ENCODE peak calls at places on chromosomes 3 and 15, in five cellular contexts. One of them, this sample, is unnamed.

GRCh38 chr3:115217678-115218451 is 70.8 kb upstream of the ZBTB20 start:
- DNase-seq in transverse colon: peak; percentile 52
- DNase-seq in sigmoid colon: no peak
- DNase-seq in ovary: no peak
- DNase-seq in tibial nerve: peak; percentile 22
- DNase-seq in this sample: no peak

GRCh38 chr3:68025189-68025588 is 370.8 kb upstream of the SUCLG2 start:
- DNase-seq in ovary: no peak
- DNase-seq in tibial nerve: no peak
- DNase-seq in transverse colon: no peak
- DNase-seq in sigmoid colon: no peak
- DNase-seq in this sample: no peak

GRCh38 chr3:195760345-195760983 is 39.7 kb downstream of the MUC20 start:
- DNase-seq in transverse colon: no peak
- DNase-seq in sigmoid colon: peak; percentile 87
- DNase-seq in tibial nerve: no peak
- DNase-seq in ovary: peak; percentile 70
- DNase-seq in this sample: no peak

GRCh38 chr3:115100172-115100571 is 46.9 kb downstream of the ZBTB20 start:
- DNase-seq in ovary: no peak
- DNase-seq in tibial nerve: peak; percentile 28
- DNase-seq in transverse colon: no peak
- DNase-seq in sigmoid colon: no peak
- DNase-seq in this sample: no peak

GRCh38 chr3:136120373-136121348 is 75.5 kb downstream of the MSL2 start:
- DNase-seq in ovary: no peak
- DNase-seq in transverse colon: no peak
- DNase-seq in sigmoid colon: no peak
- DNase-seq in tibial nerve: no peak
- DNase-seq in this sample: no peak

GRCh38 chr3:99475229-99475628 is 163.2 kb upstream of the COL8A1 start:
- DNase-seq in transverse colon: no peak
- DNase-seq in ovary: no peak
- DNase-seq in sigmoid colon: no peak
- DNase-seq in tibial nerve: no peak
- DNase-seq in this sample: no peak

GRCh38 chr3:191352014-191352413 is 21.7 kb upstream of the UTS2B start:
- DNase-seq in sigmoid colon: no peak
- DNase-seq in transverse colon: no peak
- DNase-seq in tibial nerve: no peak
- DNase-seq in ovary: no peak
- DNase-seq in this sample: no peak

GRCh38 chr3:16388850-16389411 is 123.9 kb downstream of the OXNAD1 start:
- DNase-seq in tibial nerve: no peak
- DNase-seq in sigmoid colon: no peak
- DNase-seq in ovary: no peak
- DNase-seq in transverse colon: no peak
- DNase-seq in this sample: no peak

GRCh38 chr3:15520804-15521572 is 518 bp downstream of the COLQ start:
- DNase-seq in tibial nerve: no peak
- DNase-seq in sigmoid colon: no peak
- DNase-seq in ovary: no peak
- DNase-seq in transverse colon: no peak
- DNase-seq in this sample: no peak

GRCh38 chr3:187987919-187988318 is 166.0 kb upstream of the LPP start:
- DNase-seq in sigmoid colon: no peak
- DNase-seq in transverse colon: no peak
- DNase-seq in ovary: no peak
- DNase-seq in tibial nerve: no peak
- DNase-seq in this sample: no peak

GRCh38 chr3:61666032-61666431 is 104.7 kb downstream of the PTPRG start:
- DNase-seq in sigmoid colon: no peak
- DNase-seq in ovary: no peak
- DNase-seq in tibial nerve: no peak
- DNase-seq in transverse colon: peak; percentile 20
- DNase-seq in this sample: no peak

GRCh38 chr15:99619712-99620111 is 53.9 kb downstream of the MEF2A start:
- DNase-seq in tibial nerve: no peak
- DNase-seq in ovary: no peak
- DNase-seq in sigmoid colon: no peak
- DNase-seq in transverse colon: no peak
- DNase-seq in this sample: no peak

GRCh38 chr15:45199136-45199810 is 11.5 kb upstream of the SHF start:
- DNase-seq in transverse colon: peak; percentile 47
- DNase-seq in ovary: no peak
- DNase-seq in tibial nerve: peak; percentile 37
- DNase-seq in sigmoid colon: no peak
- DNase-seq in this sample: no peak

GRCh38 chr3:88617283-88617682 is 467.5 kb downstream of the C3orf38 start:
- DNase-seq in sigmoid colon: no peak
- DNase-seq in transverse colon: no peak
- DNase-seq in tibial nerve: no peak
- DNase-seq in ovary: no peak
- DNase-seq in this sample: no peak

DNA sequence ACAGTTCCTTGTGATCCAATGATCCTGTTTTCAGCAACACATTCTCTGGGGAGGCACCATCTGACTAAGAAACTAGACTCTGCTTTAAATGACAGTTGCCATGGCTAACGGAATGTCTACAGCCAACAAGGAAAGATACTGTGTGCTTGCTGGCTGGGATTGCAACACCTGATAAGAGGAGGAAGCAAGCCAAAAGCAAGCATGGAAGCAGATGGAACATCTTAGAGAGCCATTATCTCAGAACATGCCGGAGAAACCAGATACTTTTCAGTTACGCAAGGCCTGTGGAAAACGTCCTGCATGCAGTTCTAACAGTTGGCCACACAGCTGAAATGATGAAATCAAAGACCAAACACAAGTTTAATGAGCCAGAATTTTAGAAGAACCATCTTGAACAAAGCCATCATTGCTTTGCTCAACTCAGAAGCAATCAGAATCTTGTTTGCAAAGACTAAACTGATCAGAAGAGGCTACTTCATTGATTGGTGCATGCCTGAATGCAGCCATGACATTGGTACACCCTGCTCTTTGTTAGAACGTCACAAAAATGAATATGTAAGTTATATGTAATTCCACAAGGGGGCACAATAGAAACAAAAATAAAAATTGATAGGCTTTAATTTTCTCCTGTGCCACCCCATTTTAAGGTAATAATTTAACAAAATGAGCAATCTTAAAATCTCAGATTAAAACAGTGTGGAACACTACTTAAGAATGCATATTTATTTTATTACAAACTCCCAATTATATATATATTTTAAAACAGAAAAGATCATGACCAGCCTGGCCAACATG is 50.8 kb downstream of the GXYLT2 start:
- DNase-seq in transverse colon: peak; percentile 28
- DNase-seq in tibial nerve: peak; percentile 83
- DNase-seq in sigmoid colon: peak; percentile 86
- DNase-seq in ovary: peak; percentile 57
- DNase-seq in this sample: peak; percentile 37
- TF ChIP-seq EP300 in transverse colon: no peak
- TF ChIP-seq EP300 in tibial nerve: no peak
- TF ChIP-seq EP300 in sigmoid colon: no peak
- TF ChIP-seq EP300 in ovary: peak; percentile 92
- TF ChIP-seq EP300 in this sample: no peak

DNA sequence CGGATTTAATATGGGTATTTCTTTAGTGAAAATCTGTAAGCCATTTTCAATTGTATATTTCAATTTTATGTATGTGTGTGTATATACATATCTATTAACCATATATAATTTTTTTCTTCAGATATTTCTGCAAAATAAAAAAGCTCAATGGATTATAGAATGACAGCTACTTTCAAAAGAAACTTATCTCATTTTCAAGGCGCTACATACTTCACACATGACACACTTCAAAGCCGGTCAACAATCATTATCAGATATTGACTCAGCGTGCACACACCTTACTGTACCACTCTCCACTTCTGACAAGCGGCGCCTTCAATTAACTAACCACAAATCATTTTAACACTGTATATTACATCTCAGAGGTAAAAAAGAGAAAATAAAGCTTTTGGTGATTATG is 39.6 kb downstream of the ATP13A3 start:
- DNase-seq in sigmoid colon: no peak
- DNase-seq in ovary: no peak
- DNase-seq in tibial nerve: no peak
- DNase-seq in transverse colon: no peak
- DNase-seq in this sample: peak; percentile 49
- TF ChIP-seq EP300 in sigmoid colon: no peak
- TF ChIP-seq EP300 in ovary: no peak
- TF ChIP-seq EP300 in tibial nerve: no peak
- TF ChIP-seq EP300 in transverse colon: no peak
- TF ChIP-seq EP300 in this sample: no peak

GRCh38 chr15:49895337-49896223 is 223.5 kb downstream of the ATP8B4 start:
- DNase-seq in ovary: no peak
- DNase-seq in sigmoid colon: no peak
- DNase-seq in transverse colon: no peak
- DNase-seq in tibial nerve: no peak
- DNase-seq in this sample: no peak

GRCh38 chr15:49898097-49898496 is 220.9 kb downstream of the ATP8B4 start:
- DNase-seq in transverse colon: no peak
- DNase-seq in sigmoid colon: no peak
- DNase-seq in tibial nerve: no peak
- DNase-seq in ovary: no peak
- DNase-seq in this sample: no peak

GRCh38 chr15:49900836-49901235 is 218.2 kb downstream of the ATP8B4 start:
- DNase-seq in transverse colon: no peak
- DNase-seq in sigmoid colon: no peak
- DNase-seq in ovary: no peak
- DNase-seq in tibial nerve: no peak
- DNase-seq in this sample: no peak

GRCh38 chr15:49900036-49900435 is 219.0 kb downstream of the ATP8B4 start:
- DNase-seq in tibial nerve: no peak
- DNase-seq in sigmoid colon: no peak
- DNase-seq in ovary: no peak
- DNase-seq in transverse colon: no peak
- DNase-seq in this sample: no peak

DNA sequence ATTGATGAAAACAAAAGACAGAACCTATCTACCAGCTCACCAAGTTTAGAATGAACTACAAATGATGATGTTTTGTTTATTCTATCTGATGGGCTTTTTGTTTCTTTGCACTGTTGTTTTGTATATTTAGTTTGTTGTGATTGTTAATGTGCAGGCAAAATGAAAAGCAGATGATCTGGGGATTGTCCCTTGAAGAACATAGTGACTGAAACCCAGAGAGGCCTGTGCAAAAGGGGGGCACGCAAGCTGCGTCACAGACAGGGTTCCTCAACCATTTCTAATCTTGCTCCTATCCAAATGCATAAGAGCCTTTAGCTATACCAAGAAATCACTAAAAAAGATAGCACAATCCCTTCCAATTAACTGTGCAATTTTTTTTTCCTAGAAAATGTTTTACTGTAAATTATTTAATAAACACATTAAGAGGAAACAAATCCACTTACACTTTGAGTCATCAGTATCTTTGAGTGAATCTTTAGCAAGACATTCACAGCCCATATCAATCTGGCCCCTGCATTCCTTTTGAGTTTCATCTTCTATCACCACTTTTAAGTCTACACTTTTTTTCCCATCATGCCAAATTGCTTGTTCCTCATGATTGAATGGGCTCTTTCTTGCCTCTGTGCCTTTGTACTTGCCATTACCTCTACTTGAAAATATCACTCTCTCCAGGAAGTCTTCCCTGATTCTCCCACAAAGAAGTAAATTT is 220.3 kb downstream of the ATP8B4 start:
- DNase-seq in sigmoid colon: no peak
- DNase-seq in transverse colon: no peak
- DNase-seq in ovary: no peak
- DNase-seq in tibial nerve: no peak
- DNase-seq in this sample: no peak
- TF ChIP-seq EP300 in sigmoid colon: no peak
- TF ChIP-seq EP300 in transverse colon: no peak
- TF ChIP-seq EP300 in ovary: no peak
- TF ChIP-seq EP300 in tibial nerve: no peak
- TF ChIP-seq EP300 in this sample: no peak

DNA sequence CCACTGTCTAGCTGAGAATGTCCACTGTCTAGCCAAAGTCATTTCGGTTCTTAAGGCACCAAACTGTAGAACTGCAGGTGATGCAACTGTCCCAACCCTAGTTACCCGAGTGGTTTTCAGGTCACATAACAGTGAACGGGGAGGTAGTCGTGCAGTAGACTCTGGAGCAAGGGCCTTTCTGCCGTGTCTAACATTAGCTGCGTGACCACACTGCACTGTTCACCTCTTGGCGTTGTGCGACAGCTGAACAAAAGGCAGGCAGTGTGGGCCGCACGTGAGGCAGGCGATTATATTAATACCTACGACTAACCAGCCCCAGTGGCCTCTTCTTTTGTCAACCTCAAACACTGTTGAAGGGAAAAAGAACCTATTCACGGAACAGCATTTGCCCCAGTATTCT is 2.8 kb downstream of the LRRN1 start:
- DNase-seq in ovary: no peak
- DNase-seq in transverse colon: no peak
- DNase-seq in sigmoid colon: no peak
- DNase-seq in tibial nerve: no peak
- DNase-seq in this sample: no peak
- TF ChIP-seq EP300 in ovary: no peak
- TF ChIP-seq EP300 in transverse colon: no peak
- TF ChIP-seq EP300 in sigmoid colon: no peak
- TF ChIP-seq EP300 in tibial nerve: no peak
- TF ChIP-seq EP300 in this sample: no peak

GRCh38 chr3:171680690-171681416 is 129.4 kb downstream of the PLD1 start:
- DNase-seq in transverse colon: no peak
- DNase-seq in ovary: no peak
- DNase-seq in sigmoid colon: no peak
- DNase-seq in tibial nerve: no peak
- DNase-seq in this sample: no peak
- TF ChIP-seq EP300 in transverse colon: no peak
- TF ChIP-seq EP300 in ovary: no peak
- TF ChIP-seq EP300 in sigmoid colon: no peak
- TF ChIP-seq EP300 in tibial nerve: no peak
- TF ChIP-seq EP300 in this sample: no peak

DNA sequence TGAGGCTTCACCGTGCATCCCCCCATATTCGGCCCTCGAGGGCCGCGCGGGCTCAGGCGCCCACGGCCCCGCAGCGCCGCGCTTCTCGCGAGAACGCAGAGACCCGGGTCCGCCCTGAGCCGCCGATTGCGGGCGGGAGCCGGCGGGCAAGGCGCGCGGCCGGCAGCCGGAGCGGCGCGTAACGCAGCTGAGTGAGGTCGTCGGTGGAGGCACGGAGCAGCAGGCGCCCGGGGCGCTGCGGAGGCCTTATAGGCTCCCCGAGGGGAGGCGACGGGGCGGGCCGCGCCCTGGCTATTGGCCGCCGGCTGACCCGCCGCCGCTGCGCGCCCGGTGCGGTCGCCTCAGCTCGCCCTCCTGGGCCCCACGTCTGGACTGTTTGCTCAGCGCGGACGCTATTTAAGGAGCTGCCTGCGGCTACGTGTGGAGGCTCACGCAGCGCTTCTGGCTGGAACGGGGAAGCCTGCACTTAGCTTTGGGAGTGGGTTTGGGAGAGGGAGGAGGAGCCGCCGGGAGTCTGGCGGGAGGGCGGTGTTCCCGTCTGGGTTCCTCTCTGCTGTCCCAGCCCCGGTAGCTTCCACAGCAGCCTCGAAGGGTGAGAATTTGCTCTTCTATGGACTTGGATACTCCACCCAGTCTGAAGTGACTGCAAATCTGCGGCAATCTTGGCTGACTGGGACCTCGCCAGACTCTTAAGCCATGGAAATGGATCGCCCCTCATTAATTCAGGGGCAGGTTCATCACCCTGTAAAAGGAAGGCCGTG is at the start of gene PLOD2:
- DNase-seq in tibial nerve: peak; percentile 43
- DNase-seq in transverse colon: peak; percentile 83
- DNase-seq in ovary: peak; percentile 89
- DNase-seq in sigmoid colon: peak; percentile 91
- DNase-seq in this sample: peak; percentile 84
- TF ChIP-seq EP300 in tibial nerve: no peak
- TF ChIP-seq EP300 in transverse colon: no peak
- TF ChIP-seq EP300 in ovary: no peak
- TF ChIP-seq EP300 in sigmoid colon: no peak
- TF ChIP-seq EP300 in this sample: no peak